ENCODE peak calls at places on chromosomes 16 and 17, in nine cellular contexts. F is stimulated activated CD4-positive, alpha-beta T cell treated with anti-CD3 and anti-CD28 coated beads, Interleukin-12 subunit alpha, Interleukin-12 subunit beta, amount 100 ng/mL, for 48 hours; H is progenitor cell of endocrine pancreas; N is NB4; C is ecto neural progenitor cell; A is T-helper 1 cell; J is left cardiac atrium; K is NCI-H1417; E is NCI-H1092. O is an unnamed sample.

GRCh38 chr17:43530303-43531081 is 15.6 kb downstream of the ETV4 start:
- DNase-seq in J (peak), H (peak), N (no peak), C (peak), E (peak), F (no peak), K (peak), A (no peak), O (no peak)

GRCh38 chr16:80738521-80738920 is 65.9 kb downstream of the CDYL2 start:
- DNase-seq in F (no peak), E (no peak), C (no peak), H (no peak), N (no peak), A (no peak), K (no peak), J (no peak), O (no peak)

GRCh38 chr16:69754143-69754468 is 620 bp downstream of the NOB1 start:
- DNase-seq in N (peak), E (no peak), C (no peak), A (no peak), H (no peak), J (no peak), F (no peak), K (no peak), O (no peak)

GRCh38 chr17:49210158-49211029 is at the start of the genes ABI3 and GNGT2:
- DNase-seq in J (peak), C (no peak), K (no peak), A (no peak), E (no peak), N (peak), F (peak), H (no peak), O (no peak)

GRCh38 chr17:80504671-80505413 is 28.4 kb upstream of the NPTX1 start:
- DNase-seq in J (no peak), F (no peak), C (no peak), H (no peak), E (no peak), K (no peak), A (no peak), N (no peak), O (no peak)

GRCh38 chr16:11063432-11064201 is 119.3 kb downstream of the CLEC16A start:
- DNase-seq in H (no peak), J (no peak), E (no peak), A (no peak), N (no peak), K (no peak), C (no peak), F (no peak), O (no peak)

GRCh38 chr16:30660424-30661251 is 2.4 kb downstream of the FBRS start:
- DNase-seq in F (peak), A (peak), H (no peak), E (no peak), K (no peak), C (no peak), N (peak), J (no peak), O (no peak)

GRCh38 chr16:66524601-66525164 is 25.2 kb downstream of the TK2 start:
- DNase-seq in J (no peak), K (no peak), H (no peak), F (no peak), C (no peak), N (peak), A (no peak), E (no peak), O (no peak)

GRCh38 chr17:30208214-30208613 is 27.3 kb downstream of the SLC6A4 start:
- DNase-seq in F (no peak), H (no peak), J (no peak), A (no peak), K (no peak), E (no peak), C (no peak), N (no peak), O (no peak)

GRCh38 chr17:30318190-30318589 is 15.7 kb downstream of the TMIGD1 start:
- DNase-seq in E (no peak), A (no peak), C (no peak), F (no peak), K (peak), N (no peak), J (no peak), H (no peak), O (no peak)

GRCh38 chr16:84740596-84741071 is 40.8 kb downstream of the USP10 start:
- DNase-seq in A (no peak), C (no peak), N (no peak), H (no peak), F (no peak), K (no peak), E (peak), J (no peak), O (no peak)

GRCh38 chr16:68548947-68549346 is 9.9 kb downstream of the ZFP90 start:
- DNase-seq in J (no peak), C (no peak), K (no peak), N (no peak), H (no peak), F (no peak), A (no peak), E (no peak), O (no peak)

GRCh38 chr17:78397681-78398101 is 19.2 kb downstream of the PGS1 start:
- DNase-seq in H (no peak), J (peak), C (no peak), F (no peak), N (no peak), K (no peak), E (no peak), A (no peak), O (no peak)

GRCh38 chr17:78665952-78666920 is 89.0 kb upstream of the DNAH17 start:
- DNase-seq in J (peak), C (no peak), E (no peak), F (peak), K (no peak), A (peak), N (peak), H (no peak), O (no peak)

GRCh38 chr17:77376795-77377751 is 236.3 kb downstream of the SEC14L1 start:
- DNase-seq in K (no peak), C (no peak), F (no peak), J (peak), E (peak), N (no peak), A (no peak), H (no peak), O (no peak)

GRCh38 chr16:3094289-3095027 is 4.6 kb downstream of the ZSCAN10 start:
- DNase-seq in C (no peak), F (no peak), J (no peak), N (peak), H (no peak), A (no peak), K (no peak), E (no peak), O (no peak)

GRCh38 chr16:84036982-84037425 is 5.6 kb downstream of the SLC38A8 start:
- DNase-seq in F (no peak), H (no peak), K (no peak), A (no peak), E (no peak), J (no peak), C (no peak), N (no peak), O (no peak)

GRCh38 chr16:71648921-71649320 is 22.9 kb downstream of the MARVELD3 start:
- DNase-seq in F (no peak), K (no peak), H (no peak), N (peak), J (no peak), A (no peak), E (no peak), C (no peak), O (no peak)

GRCh38 chr16:67117716-67118115 is 8.0 kb downstream of the PHAF1 start:
- DNase-seq in A (no peak), K (no peak), F (no peak), N (no peak), H (no peak), J (no peak), C (no peak), E (no peak), O (no peak)

GRCh38 chr17:79830303-79830702 is 8.9 kb downstream of the CBX4 start:
- DNase-seq in C (no peak), K (no peak), A (no peak), E (no peak), H (no peak), J (no peak), F (no peak), N (peak), O (no peak)

GRCh38 chr16:66522816-66523590 is 26.9 kb downstream of the TK2 start:
- DNase-seq in A (no peak), E (no peak), F (no peak), N (no peak), J (no peak), K (no peak), C (no peak), H (no peak), O (no peak)

GRCh38 chr17:46154151-46154816 is 38.9 kb downstream of the KANSL1 start:
- DNase-seq in F (peak), E (no peak), K (no peak), H (no peak), A (no peak), J (no peak), N (peak), C (no peak), O (no peak)

GRCh38 chr16:1271380-1271749 is 15.5 kb downstream of the TPSD1 start:
- DNase-seq in A (no peak), C (no peak), N (no peak), E (no peak), H (no peak), J (no peak), F (no peak), K (no peak), O (no peak)

GRCh38 chr16:64687796-64688195 is 434.1 kb downstream of the CDH11 start:
- DNase-seq in H (no peak), J (no peak), F (no peak), E (no peak), N (no peak), C (no peak), K (no peak), A (no peak), O (no peak)

GRCh38 chr17:38897176-38897575 is 27.3 kb downstream of the LASP1 start:
- DNase-seq in K (no peak), N (no peak), E (no peak), A (no peak), C (no peak), F (no peak), H (no peak), J (peak), O (no peak)

GRCh38 chr17:57856792-57857620 is 7.2 kb upstream of the MRPS23 start:
- DNase-seq in J (no peak), N (no peak), K (no peak), H (no peak), E (no peak), F (no peak), A (no peak), C (no peak), O (no peak)

GRCh38 chr16:89031715-89032659 is 55.0 kb upstream of the CBFA2T3 start:
- DNase-seq in F (peak), C (no peak), N (peak), A (no peak), J (peak), E (no peak), K (no peak), H (no peak), O (no peak)

GRCh38 chr17:4908711-4909496 is 6.0 kb upstream of the CHRNE start:
- DNase-seq in C (peak), F (peak), N (peak), J (peak), H (peak), E (peak), A (peak), K (peak), O (peak)

GRCh38 chr17:78671607-78672404 is 94.6 kb upstream of the DNAH17 start:
- DNase-seq in K (no peak), E (no peak), A (no peak), C (no peak), J (no peak), N (no peak), F (no peak), H (no peak), O (no peak)

GRCh38 chr17:76166168-76166567 is 25.1 kb upstream of the FOXJ1 start:
- DNase-seq in N (no peak), F (no peak), C (no peak), A (no peak), H (no peak), K (no peak), J (no peak), E (no peak), O (no peak)

GRCh38 chr16:802461-802860 is 1.9 kb upstream of the GNG13 start:
- DNase-seq in E (no peak), A (no peak), J (no peak), C (no peak), N (no peak), H (no peak), K (no peak), F (no peak), O (no peak)

GRCh38 chr17:39863918-39864746 is at the start of gene IKZF3:
- DNase-seq in H (peak), N (peak), J (peak), E (peak), C (peak), K (peak), F (peak), A (peak), O (no peak)

GRCh38 chr17:40106760-40107265 is 6.4 kb upstream of the NR1D1 start:
- DNase-seq in J (no peak), H (no peak), A (no peak), C (peak), K (no peak), N (peak), E (no peak), F (no peak), O (no peak)

GRCh38 chr17:3935825-3936355 is 19.6 kb upstream of the P2RX1 start:
- DNase-seq in A (no peak), F (no peak), H (no peak), K (no peak), N (no peak), C (no peak), E (no peak), J (no peak), O (peak)

GRCh38 chr17:8289103-8289397 is 580 bp downstream of the RANGRF start:
- DNase-seq in K (no peak), H (no peak), E (no peak), J (no peak), C (no peak), A (peak), N (no peak), F (no peak), O (no peak)

GRCh38 chr17:38745545-38745944 is 2.6 kb downstream of the PCGF2 start:
- DNase-seq in J (no peak), E (peak), H (no peak), F (no peak), K (peak), N (no peak), C (no peak), A (no peak), O (no peak)

O was measured in AG09309.